ENCODE peak calls at places on chromosomes 5 and 9, in eight cellular contexts. Y, V, G, L, I, M, X and K are unnamed samples.

GRCh38 chr5:17424674-17425073 is 73.4 kb upstream of the TAF11L2 start:
- DNase-seq in M (no peak), L (no peak), Y (no peak), X (no peak), V (no peak), I (no peak), G (no peak), K (no peak)

GRCh38 chr5:2022436-2022835 is 139.7 kb upstream of the IRX4 start:
- DNase-seq in M (no peak), X (no peak), I (no peak), G (no peak), L (no peak), Y (no peak), V (no peak), K (no peak)

GRCh38 chr5:141760193-141760592 is 78.2 kb upstream of the ARAP3 start:
- DNase-seq in V (no peak), Y (no peak), G (no peak), L (no peak), I (peak), M (no peak), X (no peak), K (no peak)

GRCh38 chr9:12538842-12539584 is 154.2 kb upstream of the TYRP1 start:
- DNase-seq in M (no peak), G (no peak), Y (no peak), I (no peak), L (no peak), V (peak), X (no peak), K (no peak)

GRCh38 chr9:131478421-131478868 is 24.3 kb upstream of the POMT1 start:
- DNase-seq in G (peak), X (peak), V (no peak), I (peak), Y (no peak), L (peak), M (peak), K (peak)

GRCh38 chr9:129319076-129319937 is 141.2 kb upstream of the IER5L start:
- DNase-seq in L (no peak), Y (no peak), M (no peak), G (no peak), V (no peak), I (peak), X (no peak), K (no peak)

GRCh38 chr9:129111762-129112151 is 542 bp downstream of the PTPA start:
- DNase-seq in M (peak), L (peak), Y (peak), G (peak), V (no peak), X (no peak), I (no peak), K (peak)

GRCh38 chr5:121688126-121688525 is 163.6 kb upstream of the FTMT start:
- DNase-seq in V (no peak), Y (no peak), I (no peak), M (no peak), X (no peak), L (no peak), G (no peak), K (no peak)

GRCh38 chr5:78632467-78632866 is 16.1 kb downstream of the LHFPL2 start:
- DNase-seq in M (no peak), Y (no peak), I (no peak), V (no peak), G (no peak), L (no peak), X (no peak), K (no peak)

GRCh38 chr5:67371924-67372323 is 175.3 kb upstream of the CD180 start:
- DNase-seq in I (no peak), V (no peak), X (no peak), G (no peak), M (no peak), Y (no peak), L (no peak), K (no peak)

GRCh38 chr5:175328176-175328575 is 115.8 kb downstream of the DRD1 start:
- DNase-seq in Y (no peak), X (no peak), L (no peak), M (no peak), I (no peak), V (no peak), G (no peak), K (no peak)

GRCh38 chr5:163104496-163104895 is 332.9 kb upstream of the CCNG1 start:
- DNase-seq in X (no peak), V (no peak), M (no peak), L (no peak), G (no peak), I (no peak), Y (no peak), K (no peak)

GRCh38 chr9:134818000-134818568 is 62.5 kb upstream of the FCN2 start:
- DNase-seq in Y (no peak), L (no peak), M (no peak), I (no peak), X (no peak), G (no peak), V (no peak), K (no peak)

GRCh38 chr5:133336121-133336968 is 276.0 kb downstream of the FSTL4 start:
- DNase-seq in V (no peak), Y (no peak), G (no peak), I (no peak), L (no peak), M (no peak), X (no peak), K (no peak)

GRCh38 chr5:37495210-37495609 is 116.1 kb downstream of the WDR70 start:
- DNase-seq in Y (no peak), L (no peak), V (no peak), G (peak), M (no peak), X (no peak), I (no peak), K (no peak)

GRCh38 chr5:9156282-9156681 is 389.6 kb downstream of the SEMA5A start:
- DNase-seq in V (no peak), Y (peak), G (peak), L (no peak), M (no peak), I (peak), X (no peak), K (no peak)

GRCh38 chr5:10586008-10586407 is 22.1 kb downstream of the ANKRD33B start:
- DNase-seq in Y (no peak), X (no peak), L (no peak), M (no peak), V (no peak), G (no peak), I (no peak), K (no peak)

GRCh38 chr9:108854094-108854493 is 1.7 kb downstream of the ACTL7B start:
- DNase-seq in G (no peak), X (no peak), I (no peak), L (no peak), V (no peak), Y (no peak), M (no peak), K (no peak)

GRCh38 chr5:138967806-138968448 is 92.8 kb upstream of the LRRTM2 start:
- DNase-seq in G (no peak), L (no peak), X (no peak), Y (no peak), M (no peak), I (no peak), V (no peak), K (no peak)